ENCODE peak calls at places on chromosomes 11 and 22, in seven cellular contexts. F, M, O, Q, H, W and B are unnamed samples. For H3K9me3 and H3K36me3, the result is how much of the 10 kb centered on the place peaks cover.

GRCh38 chr11:69799582-69799981 is 19.6 kb downstream of the FGF3 start:
- DNase-seq in F (peak), M (peak), O (no peak), Q (peak), H (no peak), W (no peak), B (peak)

GRCh38 chr11:122215244-122215992 is 99.4 kb upstream of the BLID start:
- DNase-seq in F (peak), M (peak), O (peak), Q (peak), H (peak), W (peak), B (peak)

GRCh38 chr11:86172894-86173293 is 71.7 kb upstream of the EED start:
- DNase-seq in F (no peak), M (peak), O (no peak), Q (peak), H (no peak), W (no peak), B (no peak)

GRCh38 chr11:103892603-103893002 is 143.8 kb upstream of the DDI1 start:
- DNase-seq in F (no peak), M (peak), O (no peak), Q (peak), H (no peak), W (no peak), B (peak)

GRCh38 chr11:35916270-35916669 is 27.6 kb upstream of the LDLRAD3 start:
- DNase-seq in F (no peak), M (no peak), O (no peak), Q (no peak), H (no peak), W (no peak), B (no peak)

GRCh38 chr22:36562261-36562835 is 33.4 kb upstream of the EIF3D start:
- DNase-seq in F (no peak), M (peak), O (no peak), Q (peak), H (no peak), W (no peak), B (peak)

GRCh38 chr22:50057868-50058311 is at the start of gene TTLL8:
- DNase-seq in F (no peak), M (no peak), O (no peak), Q (no peak), H (no peak), W (no peak), B (no peak)

GRCh38 chr11:12084191-12084717 is 26.1 kb upstream of the MICAL2 start:
- DNase-seq in F (no peak), M (no peak), O (no peak), Q (no peak), H (no peak), W (no peak), B (no peak)

GRCh38 chr22:47767403-47767802 is 1005.0 kb downstream of the TBC1D22A start:
- DNase-seq in F (no peak), M (no peak), O (no peak), Q (no peak), H (no peak), W (no peak), B (no peak)

GRCh38 chr22:32603651-32604540 is 129.3 kb downstream of the FBXO7 start:
- DNase-seq in F (no peak), M (no peak), O (no peak), Q (no peak), H (no peak), W (no peak), B (no peak)

GRCh38 chr11:46254135-46254491 is 23.3 kb upstream of the CREB3L1 start:
- DNase-seq in F (no peak), M (no peak), O (no peak), Q (no peak), H (no peak), W (no peak), B (no peak)

GRCh38 chr11:111299111-111300026 is 1.0 kb downstream of the POU2AF3 start:
- DNase-seq in F (peak), M (peak), O (peak), Q (peak), H (no peak), W (peak), B (peak)

GRCh38 chr11:63369971-63370588 is 495 bp downstream of the SLC22A9 start:
- DNase-seq in F (no peak), M (no peak), O (no peak), Q (no peak), H (no peak), W (no peak), B (no peak)

GRCh38 chr22:50319503-50319951 is 7.3 kb downstream of the DENND6B start:
- DNase-seq in F (no peak), M (no peak), O (no peak), Q (no peak), H (no peak), W (no peak), B (no peak)

GRCh38 chr11:12253843-12254281 is 123.5 kb upstream of the PARVA start:
- DNase-seq in F (no peak), M (no peak), O (no peak), Q (no peak), H (no peak), W (peak), B (no peak)

GRCh38 chr11:60847281-60847680 is 5.4 kb downstream of the CCDC86 start:
- DNase-seq in F (no peak), M (no peak), O (no peak), Q (no peak), H (no peak), W (no peak), B (no peak)

GRCh38 chr11:38221295-38221694 is 1623.3 kb upstream of the RAG2 start:
- DNase-seq in F (no peak), M (no peak), O (no peak), Q (no peak), H (no peak), W (no peak), B (no peak)
- H3K9me3 ChIP-seq in F (under half), M (under half), O (under half), Q (under half), H (under half), W (under half), B (under half)

GRCh38 chr22:41284465-41284864 is 1.5 kb downstream of the RANGAP1 start:
- DNase-seq in F (no peak), M (no peak), O (no peak), Q (no peak), H (no peak), W (peak), B (no peak)
- H3K36me3 ChIP-seq in F (under half), M (under half), O (under half), Q (under half), H (under half), W (under half), B (half or more)

DNA sequence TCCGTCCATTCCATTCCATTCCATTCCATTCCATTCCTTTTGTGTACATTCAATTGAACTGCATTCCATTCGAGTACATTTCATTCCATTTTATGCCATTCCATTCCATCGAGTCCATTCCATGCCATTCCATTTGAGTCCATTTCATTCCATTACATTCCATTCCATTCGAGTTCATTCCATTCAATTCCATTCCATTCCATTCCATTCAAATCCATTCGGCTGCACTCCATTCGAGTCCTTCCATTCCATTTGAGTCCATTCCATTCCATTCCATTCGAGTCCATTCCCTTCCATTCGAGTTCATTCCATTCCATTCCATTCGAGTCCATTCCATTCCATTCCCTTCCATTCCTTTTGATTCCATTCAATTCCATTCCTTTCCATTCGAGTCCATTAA is 4800.6 kb upstream of the OR11H1 start:
- DNase-seq in F (no peak), M (no peak), O (no peak), Q (no peak), H (no peak), W (no peak), B (no peak)
- H3K9me3 ChIP-seq in F (under half), M (under half), O (half or more), Q (half or more), H (under half), W (under half), B (under half)

GRCh38 chr11:87366766-87367405 is 329.2 kb downstream of the TMEM135 start:
- DNase-seq in F (no peak), M (peak), O (no peak), Q (no peak), H (no peak), W (no peak), B (no peak)

GRCh38 chr11:87359401-87359800 is 321.7 kb downstream of the TMEM135 start:
- DNase-seq in F (no peak), M (no peak), O (no peak), Q (no peak), H (no peak), W (no peak), B (no peak)

GRCh38 chr11:87366346-87366745 is 328.6 kb downstream of the TMEM135 start:
- DNase-seq in F (no peak), M (no peak), O (no peak), Q (no peak), H (no peak), W (no peak), B (no peak)

GRCh38 chr11:87358461-87358860 is 320.7 kb downstream of the TMEM135 start:
- DNase-seq in F (no peak), M (no peak), O (no peak), Q (no peak), H (no peak), W (no peak), B (no peak)

GRCh38 chr11:87361891-87362290 is 324.2 kb downstream of the TMEM135 start:
- DNase-seq in F (no peak), M (no peak), O (no peak), Q (no peak), H (no peak), W (no peak), B (no peak)
- H3K36me3 ChIP-seq in F (under half), M (under half), O (under half), Q (under half), H (under half), W (under half), B (under half)

GRCh38 chr11:2348986-2349385 is 28.1 kb upstream of the CD81 start:
- DNase-seq in F (no peak), M (peak), O (no peak), Q (peak), H (no peak), W (no peak), B (no peak)
- H3K9me3 ChIP-seq in F (under half), M (under half), O (under half), Q (half or more), H (under half), W (under half), B (under half)

DNA sequence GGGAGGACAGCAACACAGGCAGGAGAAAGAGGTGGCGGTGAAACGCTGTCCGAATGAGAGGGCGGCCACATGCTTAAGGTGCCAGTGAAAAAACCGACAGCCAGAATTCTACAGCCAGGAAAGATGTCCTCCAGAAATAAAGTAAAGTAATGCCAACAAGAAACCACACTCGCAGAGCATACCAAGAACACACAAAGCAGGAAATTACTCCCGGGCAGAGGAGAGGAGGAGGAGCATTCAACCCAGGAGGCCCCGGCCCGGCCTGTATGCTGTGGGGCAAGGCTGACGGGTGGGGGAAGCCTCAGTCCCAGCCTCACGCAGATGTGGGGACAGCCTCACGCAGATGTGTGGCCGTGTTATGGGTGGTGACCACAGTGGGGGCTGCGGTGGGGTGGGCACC is 28.0 kb downstream of the CHID1 start:
- DNase-seq in F (no peak), M (no peak), O (no peak), Q (no peak), H (no peak), W (no peak), B (no peak)
- H3K36me3 ChIP-seq in F (under half), M (under half), O (under half), Q (half or more), H (under half), W (under half), B (half or more)